ENCODE peak calls at places on chromosomes 3 and 15, in four cellular contexts. Z is HFF-Myc, D is A673, M is brain microvascular endothelial cell. K is an unnamed sample.

GRCh38 chr15:64017082-64017588 is 29.1 kb downstream of the DAPK2 start:
- DNase-seq in Z (no peak), D (no peak), M (peak), K (no peak)

GRCh38 chr3:175432338-175433025 is 573.3 kb downstream of the NAALADL2 start:
- DNase-seq in D (peak), Z (peak), M (peak), K (peak)

GRCh38 chr15:67690936-67691335 is 134.4 kb upstream of the SKOR1 start:
- DNase-seq in D (no peak), Z (no peak), M (peak), K (peak)

GRCh38 chr3:61420136-61420759 is 141.1 kb upstream of the PTPRG start:
- DNase-seq in D (no peak), Z (no peak), M (no peak), K (no peak)

GRCh38 chr3:156685198-156685597 is 10.8 kb downstream of the TIPARP start:
- DNase-seq in D (no peak), M (no peak), Z (no peak), K (no peak)

GRCh38 chr3:132723024-132723462 is 834 bp upstream of the NPHP3 start:
- DNase-seq in D (no peak), M (no peak), Z (no peak), K (peak)

GRCh38 chr3:189794518-189794917 is 163.3 kb downstream of the TP63 start:
- DNase-seq in M (no peak), Z (no peak), D (peak), K (no peak)

GRCh38 chr15:37134699-37135131 is 34.4 kb upstream of the MEIS2 start:
- DNase-seq in Z (no peak), M (peak), D (peak), K (peak)

GRCh38 chr3:178289544-178290160 is 246.6 kb upstream of the KCNMB2 start:
- DNase-seq in Z (no peak), D (no peak), M (no peak), K (no peak)

GRCh38 chr3:35071768-35072167 is 567.6 kb upstream of the ARPP21 start:
- DNase-seq in Z (no peak), M (no peak), D (no peak), K (no peak)

GRCh38 chr3:12159227-12159601 is 502 bp upstream of the TIMP4 start:
- DNase-seq in Z (no peak), M (peak), D (peak), K (no peak)

GRCh38 chr15:40985541-40986330 is 32.5 kb downstream of the CHAC1 start:
- DNase-seq in Z (no peak), D (no peak), M (peak), K (no peak)

DNA sequence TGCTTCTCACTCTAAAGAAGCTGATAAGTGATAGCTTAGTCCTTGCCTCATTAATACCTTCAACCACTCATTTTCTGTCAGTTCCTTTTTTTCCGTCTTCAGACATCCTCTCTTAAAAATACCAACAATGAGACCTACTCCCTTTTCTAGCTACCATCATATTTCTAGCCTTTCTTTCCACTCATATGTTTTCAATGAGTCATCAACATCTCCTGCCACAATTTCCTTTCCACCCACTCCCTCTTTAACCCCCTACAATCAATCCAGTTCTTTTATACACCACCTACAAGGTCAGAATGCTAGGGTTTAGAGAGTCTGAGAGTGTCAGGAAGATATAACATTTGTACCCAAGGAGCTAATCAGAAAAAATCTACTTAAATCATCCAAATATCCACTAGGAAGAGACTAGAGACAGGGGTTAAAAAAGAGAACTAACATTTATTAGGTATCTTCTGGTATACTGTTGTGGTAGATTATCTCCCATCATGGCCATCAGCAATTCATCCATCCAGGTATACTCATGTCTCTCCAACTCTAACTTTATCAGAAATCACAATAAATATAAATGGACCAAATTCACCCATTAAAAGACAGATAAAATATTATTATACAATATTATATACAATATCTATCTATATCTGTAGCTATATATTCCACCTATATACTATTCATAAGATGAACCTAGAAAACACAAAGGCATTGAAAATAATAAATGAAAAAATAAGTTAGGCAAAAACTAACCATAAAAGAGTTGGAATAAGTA is 42.5 kb downstream of the MYLK start:
- DNase-seq in M (peak), D (peak), Z (no peak), K (no peak)
- H3K4me3 ChIP-seq in M (no peak), D (no peak), Z (no peak), K (no peak)

DNA sequence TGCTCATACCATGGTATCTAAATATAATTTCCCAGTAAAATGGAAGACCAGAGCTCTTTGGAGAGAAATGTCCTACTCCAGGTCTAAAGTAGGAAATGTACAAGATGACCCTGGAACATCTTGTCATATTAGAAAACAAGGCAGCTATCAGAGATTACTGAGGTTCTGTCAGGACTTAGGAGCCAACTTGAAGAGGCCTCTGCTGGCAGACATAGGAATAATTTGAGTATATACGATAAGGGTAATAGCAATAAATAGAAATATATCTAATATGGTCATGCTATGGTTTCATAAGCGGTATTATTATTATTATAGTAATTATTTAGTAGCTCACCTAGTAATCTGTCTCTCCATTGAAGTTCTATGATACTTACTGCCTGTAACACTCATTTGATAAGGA is 224.2 kb downstream of the SOX2 start:
- DNase-seq in M (no peak), D (no peak), Z (no peak), K (no peak)
- TF ChIP-seq CTCF in M (no peak), D (peak), Z (no peak), K (no peak)

GRCh38 chr3:114384558-114384903 is 90.7 kb downstream of the TIGIT start:
- DNase-seq in D (no peak), M (no peak), Z (no peak), K (no peak)
- H3K4me3 ChIP-seq in D (peak), M (peak), Z (no peak), K (peak)

DNA sequence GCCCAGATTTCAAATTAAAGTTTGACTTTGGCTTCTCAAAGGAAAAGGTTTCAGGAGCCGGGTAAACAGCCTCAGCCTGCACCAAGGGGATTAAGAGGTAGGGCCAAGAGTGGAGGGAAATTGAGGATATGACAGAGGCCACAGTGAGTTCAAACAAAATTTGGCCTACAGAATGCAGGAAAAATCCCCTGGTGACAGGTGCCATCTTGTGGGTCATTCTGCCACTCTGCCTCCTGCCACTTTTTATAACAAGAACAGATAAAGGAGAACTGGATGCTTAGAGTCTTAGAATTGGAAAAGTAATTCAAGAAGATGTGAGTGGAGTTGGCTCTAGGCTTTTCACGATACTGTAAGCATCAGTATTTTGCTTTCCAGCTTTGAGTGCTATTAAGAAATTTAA is 253.2 kb downstream of the NR2F2 start:
- DNase-seq in M (no peak), Z (no peak), D (peak), K (no peak)
- TF ChIP-seq CTCF in M (no peak), Z (no peak), D (peak), K (no peak)

K was measured in astrocyte of the cerebellum.